ENCODE peak calls at places on chromosomes 6 and 20, in six cellular contexts. One of them, this sample, is unnamed. For H3K4me1, the result is how much of the 10 kb centered on the place peaks cover.

GRCh38 chr6:111989743-111990142 is 64.2 kb upstream of the CCN6 start:
- ATAC-seq in A549: no peak
- ATAC-seq in upper lobe of left lung: no peak
- ATAC-seq in HepG2: no peak
- ATAC-seq in K562: no peak
- ATAC-seq in GM12878: peak
- ATAC-seq in this sample: no peak

GRCh38 chr6:157898169-157898568 is 75.1 kb downstream of the SNX9 start:
- ATAC-seq in A549: no peak
- ATAC-seq in upper lobe of left lung: no peak
- ATAC-seq in HepG2: no peak
- ATAC-seq in K562: no peak
- ATAC-seq in GM12878: no peak
- ATAC-seq in this sample: no peak

GRCh38 chr6:49523901-49524300 is 24.2 kb downstream of the GLYATL3 start:
- ATAC-seq in A549: no peak
- ATAC-seq in upper lobe of left lung: no peak
- ATAC-seq in HepG2: no peak
- ATAC-seq in K562: no peak
- ATAC-seq in GM12878: no peak
- ATAC-seq in this sample: no peak

GRCh38 chr20:53582574-53583351 is 10.9 kb downstream of the ZNF217 start:
- ATAC-seq in A549: peak
- ATAC-seq in upper lobe of left lung: peak
- ATAC-seq in HepG2: peak
- ATAC-seq in K562: no peak
- ATAC-seq in GM12878: peak
- ATAC-seq in this sample: peak

GRCh38 chr20:10263385-10264165 is 44.9 kb downstream of the SNAP25 start:
- ATAC-seq in A549: peak
- ATAC-seq in upper lobe of left lung: no peak
- ATAC-seq in HepG2: peak
- ATAC-seq in K562: no peak
- ATAC-seq in GM12878: no peak
- ATAC-seq in this sample: no peak

GRCh38 chr6:107630341-107630995 is 140.6 kb downstream of the SOBP start:
- ATAC-seq in A549: no peak
- ATAC-seq in upper lobe of left lung: no peak
- ATAC-seq in HepG2: no peak
- ATAC-seq in K562: no peak
- ATAC-seq in GM12878: no peak
- ATAC-seq in this sample: no peak

GRCh38 chr6:106084106-106084963 is 1.8 kb upstream of the PRDM1 start:
- ATAC-seq in A549: peak
- ATAC-seq in upper lobe of left lung: peak
- ATAC-seq in HepG2: peak
- ATAC-seq in K562: peak
- ATAC-seq in GM12878: peak
- ATAC-seq in this sample: peak

GRCh38 chr20:44566811-44567210 is 15.6 kb upstream of the PKIG start:
- ATAC-seq in A549: no peak
- ATAC-seq in upper lobe of left lung: no peak
- ATAC-seq in HepG2: no peak
- ATAC-seq in K562: no peak
- ATAC-seq in GM12878: no peak
- ATAC-seq in this sample: no peak

GRCh38 chr20:44104807-44105517 is 82.0 kb downstream of the JPH2 start:
- ATAC-seq in A549: peak
- ATAC-seq in upper lobe of left lung: no peak
- ATAC-seq in HepG2: no peak
- ATAC-seq in K562: no peak
- ATAC-seq in GM12878: no peak
- ATAC-seq in this sample: peak

GRCh38 chr6:149379977-149380376 is 20.1 kb upstream of the SUMO4 start:
- ATAC-seq in A549: no peak
- ATAC-seq in upper lobe of left lung: no peak
- ATAC-seq in HepG2: no peak
- ATAC-seq in K562: no peak
- ATAC-seq in GM12878: no peak
- ATAC-seq in this sample: no peak

GRCh38 chr6:6546318-6547110 is 42.0 kb upstream of the LY86 start:
- ATAC-seq in A549: peak
- ATAC-seq in upper lobe of left lung: peak
- ATAC-seq in HepG2: peak
- ATAC-seq in K562: peak
- ATAC-seq in GM12878: peak
- ATAC-seq in this sample: peak

GRCh38 chr6:16619017-16619416 is 142.2 kb downstream of the ATXN1 start:
- ATAC-seq in A549: no peak
- ATAC-seq in upper lobe of left lung: no peak
- ATAC-seq in HepG2: no peak
- ATAC-seq in K562: no peak
- ATAC-seq in GM12878: no peak
- ATAC-seq in this sample: no peak

GRCh38 chr6:16619777-16620176 is 141.5 kb downstream of the ATXN1 start:
- ATAC-seq in A549: no peak
- ATAC-seq in upper lobe of left lung: no peak
- ATAC-seq in HepG2: no peak
- ATAC-seq in K562: no peak
- ATAC-seq in GM12878: peak
- ATAC-seq in this sample: no peak

GRCh38 chr6:16622193-16622592 is 139.1 kb downstream of the ATXN1 start:
- ATAC-seq in A549: no peak
- ATAC-seq in upper lobe of left lung: no peak
- ATAC-seq in HepG2: no peak
- ATAC-seq in K562: no peak
- ATAC-seq in GM12878: peak
- ATAC-seq in this sample: no peak

GRCh38 chr6:16623029-16623653 is 138.1 kb downstream of the ATXN1 start:
- ATAC-seq in A549: no peak
- ATAC-seq in upper lobe of left lung: no peak
- ATAC-seq in HepG2: no peak
- ATAC-seq in K562: peak
- ATAC-seq in GM12878: no peak
- ATAC-seq in this sample: no peak

DNA sequence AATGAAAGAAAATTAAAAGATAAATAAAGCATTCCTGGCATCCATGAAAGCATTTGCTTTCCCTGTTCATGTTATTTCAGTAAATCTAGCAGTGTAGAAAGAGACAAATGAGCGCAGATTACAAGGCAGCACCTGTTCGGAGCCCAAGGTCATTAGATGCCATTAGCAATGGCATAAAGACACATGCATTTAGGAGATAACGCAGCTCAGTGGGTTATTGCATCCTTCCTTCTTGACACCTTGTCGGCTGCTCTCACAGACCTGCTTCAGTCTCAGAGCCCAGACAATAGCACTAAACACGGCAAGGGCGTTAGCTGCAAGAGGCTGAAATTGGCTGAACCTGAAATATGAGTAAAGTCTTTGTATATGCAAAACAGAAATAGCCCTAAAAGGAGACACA is 140.3 kb downstream of the ATXN1 start:
- ATAC-seq in A549: no peak
- ATAC-seq in upper lobe of left lung: no peak
- ATAC-seq in HepG2: no peak
- ATAC-seq in K562: no peak
- ATAC-seq in GM12878: no peak
- ATAC-seq in this sample: no peak
- TF ChIP-seq EP300 in A549: no peak
- TF ChIP-seq EP300 in upper lobe of left lung: no peak
- TF ChIP-seq EP300 in HepG2: no peak
- TF ChIP-seq EP300 in K562: no peak
- TF ChIP-seq EP300 in GM12878: no peak
- TF ChIP-seq EP300 in this sample: no peak

GRCh38 chr6:15264412-15264811 is 18.5 kb downstream of the JARID2 start:
- ATAC-seq in A549: no peak
- ATAC-seq in upper lobe of left lung: no peak
- ATAC-seq in HepG2: no peak
- ATAC-seq in K562: no peak
- ATAC-seq in GM12878: no peak
- ATAC-seq in this sample: no peak

GRCh38 chr6:15266423-15266996 is 20.6 kb downstream of the JARID2 start:
- ATAC-seq in A549: no peak
- ATAC-seq in upper lobe of left lung: no peak
- ATAC-seq in HepG2: peak
- ATAC-seq in K562: peak
- ATAC-seq in GM12878: peak
- ATAC-seq in this sample: no peak

GRCh38 chr6:15265787-15266186 is 19.9 kb downstream of the JARID2 start:
- ATAC-seq in A549: no peak
- ATAC-seq in upper lobe of left lung: no peak
- ATAC-seq in HepG2: no peak
- ATAC-seq in K562: no peak
- ATAC-seq in GM12878: peak
- ATAC-seq in this sample: no peak

GRCh38 chr6:15264902-15265761 is 19.3 kb downstream of the JARID2 start:
- ATAC-seq in A549: no peak
- ATAC-seq in upper lobe of left lung: no peak
- ATAC-seq in HepG2: peak
- ATAC-seq in K562: peak
- ATAC-seq in GM12878: peak
- ATAC-seq in this sample: no peak

GRCh38 chr6:15263780-15264374 is 18.0 kb downstream of the JARID2 start:
- ATAC-seq in A549: no peak
- ATAC-seq in upper lobe of left lung: no peak
- ATAC-seq in HepG2: no peak
- ATAC-seq in K562: peak
- ATAC-seq in GM12878: no peak
- ATAC-seq in this sample: no peak
- H3K4me1 ChIP-seq in A549: under half
- H3K4me1 ChIP-seq in upper lobe of left lung: half or more
- H3K4me1 ChIP-seq in HepG2: half or more
- H3K4me1 ChIP-seq in K562: half or more
- H3K4me1 ChIP-seq in GM12878: half or more
- H3K4me1 ChIP-seq in this sample: half or more

DNA sequence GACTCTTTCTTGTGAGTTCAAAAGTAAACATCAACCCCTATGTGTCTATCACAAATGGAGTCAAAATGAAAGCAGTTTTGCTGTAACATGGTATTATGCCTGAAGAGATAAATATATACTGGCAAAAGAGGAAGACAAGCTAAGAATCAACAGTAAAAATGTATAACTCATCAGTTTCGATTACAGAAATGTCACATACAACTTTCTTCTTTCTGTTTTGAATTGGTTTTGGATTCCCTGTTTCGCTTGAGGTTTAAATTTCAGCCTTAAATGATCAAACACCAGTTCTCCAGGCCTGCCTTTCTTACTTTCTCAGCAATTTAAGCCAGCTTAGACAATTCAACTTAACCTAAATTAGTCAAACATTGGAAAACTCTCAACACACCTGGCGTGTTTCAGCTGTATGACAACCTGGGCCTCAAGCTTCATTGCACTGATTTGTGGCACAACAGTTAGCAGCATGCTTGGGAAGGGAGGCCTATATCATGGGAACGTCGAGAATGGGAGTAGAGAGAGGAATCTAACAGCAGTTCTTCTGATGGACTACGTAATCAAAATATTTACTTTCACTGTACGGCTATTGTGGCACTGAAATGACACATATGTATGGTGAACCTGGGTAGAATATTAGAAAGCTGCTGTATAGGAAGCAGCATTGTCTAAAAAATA is 51.8 kb upstream of the MARCKS start:
- ATAC-seq in A549: no peak
- ATAC-seq in upper lobe of left lung: peak
- ATAC-seq in HepG2: no peak
- ATAC-seq in K562: no peak
- ATAC-seq in GM12878: peak
- ATAC-seq in this sample: no peak
- TF ChIP-seq EP300 in A549: no peak
- TF ChIP-seq EP300 in upper lobe of left lung: no peak
- TF ChIP-seq EP300 in HepG2: no peak
- TF ChIP-seq EP300 in K562: no peak
- TF ChIP-seq EP300 in GM12878: peak
- TF ChIP-seq EP300 in this sample: no peak

DNA sequence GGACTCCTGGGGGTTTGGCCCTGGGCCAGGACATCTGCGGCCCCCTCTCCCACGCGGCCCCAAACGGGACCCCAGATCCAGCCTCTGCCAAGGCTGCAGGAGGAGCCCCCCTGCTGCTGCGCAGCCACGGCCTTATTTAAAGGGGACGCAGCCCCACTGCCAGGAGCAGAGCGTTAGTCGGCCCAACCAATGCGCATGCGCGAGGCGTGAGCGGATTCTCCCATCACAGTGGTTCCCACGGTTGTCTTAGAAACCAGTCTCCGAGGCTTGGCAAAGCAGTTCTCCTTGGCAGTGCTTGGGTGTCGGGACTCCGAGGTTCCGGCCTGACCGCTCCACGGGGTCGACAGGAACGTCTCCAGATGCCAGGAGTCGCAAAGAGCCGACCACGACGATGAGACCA is 288.3 kb upstream of the ZNF337 start:
- ATAC-seq in A549: no peak
- ATAC-seq in upper lobe of left lung: peak
- ATAC-seq in HepG2: no peak
- ATAC-seq in K562: peak
- ATAC-seq in GM12878: peak
- ATAC-seq in this sample: peak
- H3K4me1 ChIP-seq in A549: under half
- H3K4me1 ChIP-seq in upper lobe of left lung: under half
- H3K4me1 ChIP-seq in HepG2: under half
- H3K4me1 ChIP-seq in K562: under half
- H3K4me1 ChIP-seq in GM12878: under half
- H3K4me1 ChIP-seq in this sample: under half

This sample was measured in gastroesophageal sphincter.